ENCODE peak calls at places on chromosomes 3 and 15, in six cellular contexts. A is activated naive CD4-positive, alpha-beta T cell treated with anti-CD3 and anti-CD28 coated beads, Interleukin-2, amount 10 ng/mL, durations not matched to agents 7 days and 5 days; W is HTR-8/SVneo; Z is amygdala; D is H9; J is GM23338. I is an unnamed sample.

GRCh38 chr3:107956991-107957467 is 133.8 kb downstream of the CD47 start:
- DNase-seq in A (no peak), W (no peak), Z (no peak), D (no peak), J (no peak), I (peak)

GRCh38 chr3:172089250-172089649 is 49.9 kb downstream of the FNDC3B start:
- DNase-seq in A (no peak), W (no peak), Z (no peak), D (no peak), J (no peak), I (no peak)

GRCh38 chr3:54822206-54822605 is 105.7 kb downstream of the LRTM1 start:
- DNase-seq in A (no peak), W (no peak), Z (no peak), D (no peak), J (no peak), I (no peak)

GRCh38 chr3:40546811-40547210 is 22.1 kb downstream of the ZNF621 start:
- DNase-seq in A (no peak), W (peak), Z (no peak), D (no peak), J (no peak), I (no peak)

GRCh38 chr15:81301815-81302399 is 22.0 kb downstream of the STARD5 start:
- DNase-seq in A (peak), W (no peak), Z (no peak), D (no peak), J (no peak), I (no peak)

GRCh38 chr15:101498076-101498730 is 8.7 kb upstream of the PCSK6 start:
- DNase-seq in A (no peak), W (no peak), Z (no peak), D (no peak), J (no peak), I (no peak)

GRCh38 chr3:24287728-24288450 is 206.8 kb downstream of the THRB start:
- DNase-seq in A (no peak), W (no peak), Z (no peak), D (no peak), J (no peak), I (no peak)

GRCh38 chr15:69941931-69942471 is 155.7 kb downstream of the TLE3 start:
- DNase-seq in A (no peak), W (no peak), Z (no peak), D (no peak), J (no peak), I (no peak)

GRCh38 chr15:93270937-93271472 is 182.0 kb upstream of the RGMA start:
- DNase-seq in A (no peak), W (no peak), Z (no peak), D (no peak), J (peak), I (no peak)

GRCh38 chr3:134423153-134423552 is 48.9 kb upstream of the AMOTL2 start:
- DNase-seq in A (no peak), W (peak), Z (no peak), D (peak), J (peak), I (peak)

GRCh38 chr3:94937980-94938379 is 875.1 kb downstream of the NSUN3 start:
- DNase-seq in A (no peak), W (no peak), Z (no peak), D (no peak), J (no peak), I (no peak)

GRCh38 chr3:181880339-181880738 is 168.6 kb downstream of the SOX2 start:
- DNase-seq in A (no peak), W (no peak), Z (no peak), D (no peak), J (no peak), I (no peak)

GRCh38 chr15:74630284-74631086 is 14.8 kb downstream of the CLK3 start:
- DNase-seq in A (peak), W (no peak), Z (no peak), D (peak), J (no peak), I (no peak)

GRCh38 chr3:136626448-136626847 is 125.7 kb downstream of the STAG1 start:
- DNase-seq in A (no peak), W (no peak), Z (no peak), D (no peak), J (no peak), I (no peak)

GRCh38 chr3:192223815-192224214 is 503.5 kb downstream of the FGF12 start:
- DNase-seq in A (no peak), W (no peak), Z (no peak), D (no peak), J (no peak), I (peak)

GRCh38 chr3:187290561-187290960 is 976 bp downstream of the MASP1 start:
- DNase-seq in A (no peak), W (no peak), Z (no peak), D (no peak), J (no peak), I (peak)

GRCh38 chr3:99575683-99576082 is 62.7 kb upstream of the COL8A1 start:
- DNase-seq in A (no peak), W (no peak), Z (no peak), D (no peak), J (no peak), I (no peak)

GRCh38 chr3:120145498-120146285 is 51.4 kb upstream of the GSK3B start:
- DNase-seq in A (no peak), W (peak), Z (no peak), D (no peak), J (no peak), I (no peak)

GRCh38 chr3:153285982-153286381 is 124.0 kb downstream of the RAP2B start:
- DNase-seq in A (no peak), W (no peak), Z (no peak), D (no peak), J (no peak), I (no peak)

GRCh38 chr3:82080792-82081191 is 319.3 kb upstream of the GBE1 start:
- DNase-seq in A (no peak), W (no peak), Z (no peak), D (no peak), J (no peak), I (no peak)

GRCh38 chr3:183577336-183577735 is 21.8 kb upstream of the KLHL6 start:
- DNase-seq in A (no peak), W (no peak), Z (no peak), D (no peak), J (no peak), I (no peak)

GRCh38 chr3:149479621-149480325 is 5.3 kb downstream of the TM4SF4 start:
- DNase-seq in A (no peak), W (no peak), Z (no peak), D (no peak), J (peak), I (peak)

GRCh38 chr3:184180165-184180564 is 5.5 kb downstream of the AP2M1 start:
- DNase-seq in A (no peak), W (no peak), Z (no peak), D (no peak), J (no peak), I (no peak)

GRCh38 chr3:197309528-197310361 is 11.3 kb upstream of the DLG1 start:
- DNase-seq in A (no peak), W (peak), Z (no peak), D (no peak), J (peak), I (no peak)

GRCh38 chr3:15708882-15709677 is 88.7 kb downstream of the ANKRD28 start:
- DNase-seq in A (no peak), W (no peak), Z (no peak), D (no peak), J (no peak), I (no peak)

GRCh38 chr15:67089218-67090193 is 24.1 kb downstream of the SMAD3 start:
- DNase-seq in A (no peak), W (peak), Z (no peak), D (no peak), J (no peak), I (no peak)

GRCh38 chr3:15982243-15982642 is 184.5 kb upstream of the ANKRD28 start:
- DNase-seq in A (no peak), W (no peak), Z (no peak), D (no peak), J (no peak), I (no peak)

GRCh38 chr3:71258116-71258515 is 325.4 kb downstream of the FOXP1 start:
- DNase-seq in A (no peak), W (peak), Z (no peak), D (no peak), J (peak), I (no peak)

GRCh38 chr15:27757050-27757449 is 342.1 kb downstream of the OCA2 start:
- DNase-seq in A (no peak), W (no peak), Z (no peak), D (no peak), J (no peak), I (no peak)

GRCh38 chr3:155293518-155293917 is at the start of gene STRIT1:
- DNase-seq in A (no peak), W (no peak), Z (no peak), D (no peak), J (peak), I (no peak)

GRCh38 chr3:29412117-29412516 is 131.2 kb downstream of the RBMS3 start:
- DNase-seq in A (no peak), W (no peak), Z (no peak), D (no peak), J (no peak), I (no peak)

GRCh38 chr3:127761101-127761802 is 61.1 kb downstream of the MGLL start:
- DNase-seq in A (no peak), W (no peak), Z (no peak), D (no peak), J (no peak), I (no peak)

GRCh38 chr15:56058986-56059385 is 65.6 kb upstream of the NEDD4 start:
- DNase-seq in A (no peak), W (no peak), Z (no peak), D (no peak), J (no peak), I (no peak)

GRCh38 chr3:29141197-29141911 is 139.5 kb upstream of the RBMS3 start:
- DNase-seq in A (no peak), W (no peak), Z (no peak), D (no peak), J (no peak), I (no peak)

GRCh38 chr3:29773481-29773880 is 492.6 kb downstream of the RBMS3 start:
- DNase-seq in A (no peak), W (no peak), Z (no peak), D (no peak), J (no peak), I (no peak)

I was measured in left kidney.